ENCODE peak calls at places on chromosome 1, in ten cellular contexts. One of them, this sample, is unnamed.

GRCh38 chr1:152996633-152997385 is 4.7 kb upstream of the SPRR3 start:
- DNase-seq in Panc1: no peak
- DNase-seq in heart left ventricle: no peak
- DNase-seq in heart right ventricle: no peak
- DNase-seq in lung: no peak
- DNase-seq in body of pancreas: no peak
- DNase-seq in esophagus muscularis mucosa: peak; percentile 70
- DNase-seq in naive thymus-derived CD4-positive, alpha-beta T cell: no peak
- DNase-seq in pancreas: no peak
- DNase-seq in breast epithelium: no peak
- DNase-seq in this sample: no peak

GRCh38 chr1:72827285-72827684 is 544.9 kb upstream of the NEGR1 start:
- DNase-seq in Panc1: no peak
- DNase-seq in heart left ventricle: no peak
- DNase-seq in heart right ventricle: no peak
- DNase-seq in lung: no peak
- DNase-seq in body of pancreas: no peak
- DNase-seq in esophagus muscularis mucosa: no peak
- DNase-seq in naive thymus-derived CD4-positive, alpha-beta T cell: no peak
- DNase-seq in pancreas: no peak
- DNase-seq in breast epithelium: no peak
- DNase-seq in this sample: no peak

GRCh38 chr1:57704231-57704630 is 280.4 kb upstream of the DAB1 start:
- DNase-seq in Panc1: no peak
- DNase-seq in heart left ventricle: no peak
- DNase-seq in heart right ventricle: no peak
- DNase-seq in lung: no peak
- DNase-seq in body of pancreas: no peak
- DNase-seq in esophagus muscularis mucosa: no peak
- DNase-seq in naive thymus-derived CD4-positive, alpha-beta T cell: no peak
- DNase-seq in pancreas: no peak
- DNase-seq in breast epithelium: no peak
- DNase-seq in this sample: no peak

GRCh38 chr1:151716771-151717631 is at the start of gene CELF3:
- DNase-seq in Panc1: no peak
- DNase-seq in heart left ventricle: no peak
- DNase-seq in heart right ventricle: no peak
- DNase-seq in lung: no peak
- DNase-seq in body of pancreas: no peak
- DNase-seq in esophagus muscularis mucosa: no peak
- DNase-seq in naive thymus-derived CD4-positive, alpha-beta T cell: no peak
- DNase-seq in pancreas: peak; percentile 22
- DNase-seq in breast epithelium: no peak
- DNase-seq in this sample: no peak

GRCh38 chr1:56146449-56146848 is 432.9 kb downstream of the PLPP3 start:
- DNase-seq in Panc1: no peak
- DNase-seq in heart left ventricle: no peak
- DNase-seq in heart right ventricle: no peak
- DNase-seq in lung: no peak
- DNase-seq in body of pancreas: no peak
- DNase-seq in esophagus muscularis mucosa: no peak
- DNase-seq in naive thymus-derived CD4-positive, alpha-beta T cell: no peak
- DNase-seq in pancreas: no peak
- DNase-seq in breast epithelium: no peak
- DNase-seq in this sample: peak; percentile 71

GRCh38 chr1:185200889-185201288 is 43.9 kb downstream of the SWT1 start:
- DNase-seq in Panc1: no peak
- DNase-seq in heart left ventricle: no peak
- DNase-seq in heart right ventricle: no peak
- DNase-seq in lung: no peak
- DNase-seq in body of pancreas: no peak
- DNase-seq in esophagus muscularis mucosa: no peak
- DNase-seq in naive thymus-derived CD4-positive, alpha-beta T cell: no peak
- DNase-seq in pancreas: no peak
- DNase-seq in breast epithelium: no peak
- DNase-seq in this sample: no peak

GRCh38 chr1:58780586-58781452 is 3.0 kb downstream of the JUN start:
- DNase-seq in Panc1: no peak
- DNase-seq in heart left ventricle: no peak
- DNase-seq in heart right ventricle: no peak
- DNase-seq in lung: no peak
- DNase-seq in body of pancreas: peak; percentile 45
- DNase-seq in esophagus muscularis mucosa: no peak
- DNase-seq in naive thymus-derived CD4-positive, alpha-beta T cell: no peak
- DNase-seq in pancreas: no peak
- DNase-seq in breast epithelium: peak; percentile 60
- DNase-seq in this sample: no peak

GRCh38 chr1:53625766-53626520 is 113.0 kb downstream of the GLIS1 start:
- DNase-seq in Panc1: no peak
- DNase-seq in heart left ventricle: no peak
- DNase-seq in heart right ventricle: no peak
- DNase-seq in lung: peak; percentile 11
- DNase-seq in body of pancreas: no peak
- DNase-seq in esophagus muscularis mucosa: peak; percentile 90
- DNase-seq in naive thymus-derived CD4-positive, alpha-beta T cell: peak; percentile 6
- DNase-seq in pancreas: no peak
- DNase-seq in breast epithelium: no peak
- DNase-seq in this sample: peak; percentile 77

GRCh38 chr1:111832521-111833155 is 76.9 kb downstream of the DDX20 start:
- DNase-seq in Panc1: no peak
- DNase-seq in heart left ventricle: no peak
- DNase-seq in heart right ventricle: no peak
- DNase-seq in lung: no peak
- DNase-seq in body of pancreas: no peak
- DNase-seq in esophagus muscularis mucosa: no peak
- DNase-seq in naive thymus-derived CD4-positive, alpha-beta T cell: no peak
- DNase-seq in pancreas: no peak
- DNase-seq in breast epithelium: no peak
- DNase-seq in this sample: no peak

GRCh38 chr1:44154049-44154448 is 12.6 kb upstream of the KLF18 start:
- DNase-seq in Panc1: no peak
- DNase-seq in heart left ventricle: no peak
- DNase-seq in heart right ventricle: no peak
- DNase-seq in lung: no peak
- DNase-seq in body of pancreas: no peak
- DNase-seq in esophagus muscularis mucosa: no peak
- DNase-seq in naive thymus-derived CD4-positive, alpha-beta T cell: no peak
- DNase-seq in pancreas: no peak
- DNase-seq in breast epithelium: no peak
- DNase-seq in this sample: no peak

GRCh38 chr1:221543529-221544120 is 198.3 kb downstream of the DUSP10 start:
- DNase-seq in Panc1: no peak
- DNase-seq in heart left ventricle: no peak
- DNase-seq in heart right ventricle: no peak
- DNase-seq in lung: no peak
- DNase-seq in body of pancreas: no peak
- DNase-seq in esophagus muscularis mucosa: no peak
- DNase-seq in naive thymus-derived CD4-positive, alpha-beta T cell: no peak
- DNase-seq in pancreas: no peak
- DNase-seq in breast epithelium: no peak
- DNase-seq in this sample: no peak

GRCh38 chr1:38507563-38507962 is 352.0 kb downstream of the RRAGC start:
- DNase-seq in Panc1: no peak
- DNase-seq in heart left ventricle: no peak
- DNase-seq in heart right ventricle: no peak
- DNase-seq in lung: no peak
- DNase-seq in body of pancreas: no peak
- DNase-seq in esophagus muscularis mucosa: no peak
- DNase-seq in naive thymus-derived CD4-positive, alpha-beta T cell: no peak
- DNase-seq in pancreas: no peak
- DNase-seq in breast epithelium: no peak
- DNase-seq in this sample: no peak

GRCh38 chr1:151001592-151001991 is 5.1 kb downstream of the MINDY1 start:
- DNase-seq in Panc1: no peak
- DNase-seq in heart left ventricle: no peak
- DNase-seq in heart right ventricle: no peak
- DNase-seq in lung: no peak
- DNase-seq in body of pancreas: no peak
- DNase-seq in esophagus muscularis mucosa: no peak
- DNase-seq in naive thymus-derived CD4-positive, alpha-beta T cell: no peak
- DNase-seq in pancreas: no peak
- DNase-seq in breast epithelium: no peak
- DNase-seq in this sample: no peak

GRCh38 chr1:203057831-203058673 is 27.8 kb downstream of the MYOG start:
- DNase-seq in Panc1: no peak
- DNase-seq in heart left ventricle: no peak
- DNase-seq in heart right ventricle: no peak
- DNase-seq in lung: no peak
- DNase-seq in body of pancreas: no peak
- DNase-seq in esophagus muscularis mucosa: no peak
- DNase-seq in naive thymus-derived CD4-positive, alpha-beta T cell: no peak
- DNase-seq in pancreas: no peak
- DNase-seq in breast epithelium: no peak
- DNase-seq in this sample: no peak

DNA sequence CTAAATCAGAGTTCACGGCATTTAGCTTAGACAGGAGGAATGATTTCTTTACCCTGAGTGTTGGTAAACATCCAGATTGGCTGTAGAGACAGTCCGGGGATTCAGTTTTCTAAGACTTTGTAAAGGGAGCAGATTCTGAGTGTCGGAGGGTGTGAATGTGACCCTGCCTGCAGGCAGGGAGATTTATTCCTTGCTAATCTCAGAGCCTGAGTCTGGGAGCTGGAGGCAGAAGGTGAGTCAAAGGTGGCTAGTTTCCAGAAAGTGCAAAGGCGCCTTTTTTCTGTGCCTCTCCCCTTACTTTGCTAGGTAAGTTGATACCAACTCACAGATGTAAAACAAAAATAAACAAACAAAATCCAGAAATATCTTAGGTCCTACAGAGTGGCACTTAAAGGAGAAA is 11.7 kb downstream of the ATP1B1 start:
- DNase-seq in Panc1: no peak
- DNase-seq in heart left ventricle: no peak
- DNase-seq in heart right ventricle: no peak
- DNase-seq in lung: no peak
- DNase-seq in body of pancreas: no peak
- DNase-seq in esophagus muscularis mucosa: no peak
- DNase-seq in naive thymus-derived CD4-positive, alpha-beta T cell: no peak
- DNase-seq in pancreas: no peak
- DNase-seq in breast epithelium: no peak
- DNase-seq in this sample: no peak
- H3K36me3 ChIP-seq in Panc1: no peaks in the 10 kb centered on the region
- H3K36me3 ChIP-seq in heart left ventricle: peaks cover 81% of the 10 kb centered on the region
- H3K36me3 ChIP-seq in heart right ventricle: no peaks in the 10 kb centered on the region
- H3K36me3 ChIP-seq in lung: peaks cover 6% of the 10 kb centered on the region
- H3K36me3 ChIP-seq in body of pancreas: no peaks in the 10 kb centered on the region
- H3K36me3 ChIP-seq in esophagus muscularis mucosa: peaks cover 22% of the 10 kb centered on the region
- H3K36me3 ChIP-seq in naive thymus-derived CD4-positive, alpha-beta T cell: no peaks in the 10 kb centered on the region
- H3K36me3 ChIP-seq in pancreas: peaks cover 6% of the 10 kb centered on the region
- H3K36me3 ChIP-seq in breast epithelium: no peaks in the 10 kb centered on the region
- H3K36me3 ChIP-seq in this sample: no peaks in the 10 kb centered on the region

GRCh38 chr1:21280011-21280471 is 10.2 kb downstream of the ECE1 start:
- DNase-seq in Panc1: no peak
- DNase-seq in heart left ventricle: peak; percentile 66
- DNase-seq in heart right ventricle: peak; percentile 64
- DNase-seq in lung: peak; percentile 34
- DNase-seq in body of pancreas: no peak
- DNase-seq in esophagus muscularis mucosa: no peak
- DNase-seq in naive thymus-derived CD4-positive, alpha-beta T cell: no peak
- DNase-seq in pancreas: no peak
- DNase-seq in breast epithelium: no peak
- DNase-seq in this sample: no peak

GRCh38 chr1:21280482-21280881 is 9.8 kb downstream of the ECE1 start:
- DNase-seq in Panc1: no peak
- DNase-seq in heart left ventricle: no peak
- DNase-seq in heart right ventricle: no peak
- DNase-seq in lung: no peak
- DNase-seq in body of pancreas: no peak
- DNase-seq in esophagus muscularis mucosa: no peak
- DNase-seq in naive thymus-derived CD4-positive, alpha-beta T cell: no peak
- DNase-seq in pancreas: no peak
- DNase-seq in breast epithelium: no peak
- DNase-seq in this sample: no peak

GRCh38 chr1:21277178-21277577 is 13.1 kb downstream of the ECE1 start:
- DNase-seq in Panc1: no peak
- DNase-seq in heart left ventricle: peak; percentile 72
- DNase-seq in heart right ventricle: peak; percentile 66
- DNase-seq in lung: no peak
- DNase-seq in body of pancreas: no peak
- DNase-seq in esophagus muscularis mucosa: no peak
- DNase-seq in naive thymus-derived CD4-positive, alpha-beta T cell: no peak
- DNase-seq in pancreas: peak; percentile 16
- DNase-seq in breast epithelium: no peak
- DNase-seq in this sample: no peak

GRCh38 chr1:21278898-21279819 is 11.1 kb downstream of the ECE1 start:
- DNase-seq in Panc1: no peak
- DNase-seq in heart left ventricle: no peak
- DNase-seq in heart right ventricle: no peak
- DNase-seq in lung: no peak
- DNase-seq in body of pancreas: no peak
- DNase-seq in esophagus muscularis mucosa: no peak
- DNase-seq in naive thymus-derived CD4-positive, alpha-beta T cell: no peak
- DNase-seq in pancreas: no peak
- DNase-seq in breast epithelium: no peak
- DNase-seq in this sample: no peak

GRCh38 chr1:21278208-21278861 is 11.9 kb downstream of the ECE1 start:
- DNase-seq in Panc1: no peak
- DNase-seq in heart left ventricle: peak; percentile 54
- DNase-seq in heart right ventricle: peak; percentile 50
- DNase-seq in lung: no peak
- DNase-seq in body of pancreas: no peak
- DNase-seq in esophagus muscularis mucosa: no peak
- DNase-seq in naive thymus-derived CD4-positive, alpha-beta T cell: no peak
- DNase-seq in pancreas: peak; percentile 29
- DNase-seq in breast epithelium: no peak
- DNase-seq in this sample: no peak
- H3K4me3 ChIP-seq in Panc1: no peak overlapping the region
- H3K4me3 ChIP-seq in heart left ventricle: no peak overlapping the region
- H3K4me3 ChIP-seq in heart right ventricle: no peak overlapping the region
- H3K4me3 ChIP-seq in lung: no peak overlapping the region
- H3K4me3 ChIP-seq in body of pancreas: no peak overlapping the region
- H3K4me3 ChIP-seq in esophagus muscularis mucosa: no peak overlapping the region
- H3K4me3 ChIP-seq in naive thymus-derived CD4-positive, alpha-beta T cell: no peak overlapping the region
- H3K4me3 ChIP-seq in pancreas: no peak overlapping the region
- H3K4me3 ChIP-seq in breast epithelium: peak overlapping the region; percentile 2
- H3K4me3 ChIP-seq in this sample: no peak overlapping the region

DNA sequence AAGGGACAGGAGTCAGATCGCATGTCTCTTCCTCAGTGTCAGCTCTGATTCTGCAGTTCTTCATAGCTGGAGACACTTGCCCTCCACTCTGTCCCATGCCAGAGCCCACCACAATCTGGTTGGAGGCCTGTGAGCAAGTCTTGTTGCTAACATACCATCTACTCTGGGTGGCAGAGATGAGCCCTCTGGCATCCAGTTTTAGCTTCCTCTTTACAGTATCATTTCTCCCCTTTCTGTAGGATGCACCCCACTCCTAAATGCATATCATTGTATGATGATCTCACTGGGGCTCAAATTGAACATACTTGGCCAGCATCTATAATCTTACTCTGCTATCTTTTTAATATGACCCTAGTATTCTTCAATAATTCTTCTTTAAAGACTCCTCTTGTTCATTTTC is 16.9 kb downstream of the PCNX2 start:
- DNase-seq in Panc1: no peak
- DNase-seq in heart left ventricle: no peak
- DNase-seq in heart right ventricle: no peak
- DNase-seq in lung: no peak
- DNase-seq in body of pancreas: no peak
- DNase-seq in esophagus muscularis mucosa: no peak
- DNase-seq in naive thymus-derived CD4-positive, alpha-beta T cell: no peak
- DNase-seq in pancreas: no peak
- DNase-seq in breast epithelium: no peak
- DNase-seq in this sample: no peak
- H3K9me3 ChIP-seq in Panc1: no peaks in the 10 kb centered on the region
- H3K9me3 ChIP-seq in heart left ventricle: no peaks in the 10 kb centered on the region
- H3K9me3 ChIP-seq in heart right ventricle: no peaks in the 10 kb centered on the region
- H3K9me3 ChIP-seq in lung: no peaks in the 10 kb centered on the region
- H3K9me3 ChIP-seq in body of pancreas: no peaks in the 10 kb centered on the region
- H3K9me3 ChIP-seq in esophagus muscularis mucosa: no peaks in the 10 kb centered on the region
- H3K9me3 ChIP-seq in naive thymus-derived CD4-positive, alpha-beta T cell: no peaks in the 10 kb centered on the region
- H3K9me3 ChIP-seq in pancreas: no peaks in the 10 kb centered on the region
- H3K9me3 ChIP-seq in breast epithelium: no peaks in the 10 kb centered on the region
- H3K9me3 ChIP-seq in this sample: no peaks in the 10 kb centered on the region

GRCh38 chr1:17255336-17255735 is 6.4 kb downstream of the PADI3 start:
- DNase-seq in Panc1: no peak
- DNase-seq in heart left ventricle: no peak
- DNase-seq in heart right ventricle: no peak
- DNase-seq in lung: no peak
- DNase-seq in body of pancreas: no peak
- DNase-seq in esophagus muscularis mucosa: no peak
- DNase-seq in naive thymus-derived CD4-positive, alpha-beta T cell: no peak
- DNase-seq in pancreas: no peak
- DNase-seq in breast epithelium: no peak
- DNase-seq in this sample: no peak
- H3K36me3 ChIP-seq in Panc1: no peaks in the 10 kb centered on the region
- H3K36me3 ChIP-seq in heart left ventricle: no peaks in the 10 kb centered on the region
- H3K36me3 ChIP-seq in heart right ventricle: no peaks in the 10 kb centered on the region
- H3K36me3 ChIP-seq in lung: no peaks in the 10 kb centered on the region
- H3K36me3 ChIP-seq in body of pancreas: no peaks in the 10 kb centered on the region
- H3K36me3 ChIP-seq in esophagus muscularis mucosa: no peaks in the 10 kb centered on the region
- H3K36me3 ChIP-seq in naive thymus-derived CD4-positive, alpha-beta T cell: no peaks in the 10 kb centered on the region
- H3K36me3 ChIP-seq in pancreas: no peaks in the 10 kb centered on the region
- H3K36me3 ChIP-seq in breast epithelium: no peaks in the 10 kb centered on the region
- H3K36me3 ChIP-seq in this sample: no peaks in the 10 kb centered on the region